ENCODE peak calls at places on chromosomes 4 and X, in five cellular contexts. W is PC-9; L is body of pancreas; E is CD8-positive, alpha-beta T cell; M is suprapubic skin. B is an unnamed sample. For H3K4me1, the result is how much of the 10 kb centered on the place peaks cover.

GRCh38 chrX:6384391-6384790 is 150.5 kb downstream of the VCX3A start:
- DNase-seq in E (no peak), M (no peak), W (no peak), L (no peak), B (peak)

GRCh38 chrX:107826286-107827136 is 845 bp downstream of the MID2 start:
- DNase-seq in M (no peak), W (peak), E (peak), L (peak), B (peak)

GRCh38 chr4:8648296-8648695 is 55.7 kb downstream of the CPZ start:
- DNase-seq in M (no peak), L (no peak), W (no peak), E (no peak), B (no peak)

GRCh38 chrX:38060331-38060878 is 54.1 kb downstream of the SYTL5 start:
- DNase-seq in L (no peak), E (no peak), M (no peak), W (no peak), B (no peak)

GRCh38 chr4:8227201-8227770 is 28.2 kb downstream of the SH3TC1 start:
- DNase-seq in L (no peak), W (no peak), M (no peak), E (no peak), B (no peak)

GRCh38 chr4:82638479-82638878 is 76.7 kb upstream of the TMEM150C start:
- DNase-seq in E (no peak), M (no peak), W (no peak), L (no peak), B (no peak)

GRCh38 chr4:101102114-101102752 is 245.1 kb downstream of the PPP3CA start:
- DNase-seq in E (no peak), W (no peak), M (no peak), L (peak), B (peak)

GRCh38 chrX:68652327-68652930 is 5.0 kb downstream of the STARD8 start:
- DNase-seq in W (no peak), E (no peak), L (no peak), M (no peak), B (no peak)

GRCh38 chr4:11904117-11904535 is 475.4 kb upstream of the HS3ST1 start:
- DNase-seq in W (no peak), E (no peak), L (peak), M (no peak), B (peak)

GRCh38 chrX:129771266-129771995 is 8.3 kb upstream of the SASH3 start:
- DNase-seq in L (no peak), E (no peak), W (no peak), M (no peak), B (no peak)

GRCh38 chr4:30718021-30718888 is 1.9 kb upstream of the PCDH7 start:
- DNase-seq in L (peak), W (peak), M (no peak), E (no peak), B (no peak)

GRCh38 chr4:145954924-145955339 is 16.3 kb upstream of the ZNF827 start:
- DNase-seq in E (no peak), W (peak), L (peak), M (no peak), B (no peak)

GRCh38 chr4:105895324-105895608 is at the start of gene NPNT:
- DNase-seq in W (no peak), E (no peak), M (no peak), L (peak), B (no peak)

GRCh38 chr4:156169011-156169410 is 215.3 kb upstream of the CTSO start:
- DNase-seq in M (no peak), L (no peak), W (peak), E (no peak), B (no peak)

GRCh38 chrX:120468825-120469525 is at the start of gene LAMP2:
- DNase-seq in M (peak), W (peak), E (peak), L (peak), B (peak)

GRCh38 chr4:165700855-165701254 is 172.2 kb upstream of the TLL1 start:
- DNase-seq in W (no peak), M (no peak), E (no peak), L (peak), B (no peak)

GRCh38 chr4:169098054-169098896 is 88.2 kb upstream of the CBR4 start:
- DNase-seq in M (no peak), L (no peak), W (no peak), E (no peak), B (no peak)

GRCh38 chr4:51836531-51836930 is 6.4 kb upstream of the DCUN1D4 start:
- DNase-seq in L (no peak), M (no peak), E (no peak), W (no peak), B (no peak)

GRCh38 chrX:134520860-134521390 is 61.0 kb downstream of the HPRT1 start:
- DNase-seq in E (no peak), W (peak), L (peak), M (no peak), B (no peak)

GRCh38 chrX:39982927-39983326 is 114.8 kb downstream of the BCOR start:
- DNase-seq in L (peak), M (no peak), W (no peak), E (no peak), B (no peak)

GRCh38 chr4:130359537-130359936 is 1263.6 kb downstream of the C4orf33 start:
- DNase-seq in W (no peak), L (no peak), E (no peak), M (no peak), B (no peak)

GRCh38 chr4:143558823-143559756 is 45.6 kb downstream of the SMARCA5 start:
- DNase-seq in E (peak), L (peak), M (peak), W (peak), B (peak)
- TF ChIP-seq CTCF in E (peak), L (peak), M (no peak), W (peak), B (peak)

GRCh38 chr4:10109995-10110670 is 6.5 kb downstream of the WDR1 start:
- DNase-seq in E (no peak), M (no peak), W (no peak), L (no peak), B (no peak)

GRCh38 chr4:10108391-10108790 is 8.2 kb downstream of the WDR1 start:
- DNase-seq in L (no peak), W (no peak), M (no peak), E (no peak), B (no peak)

GRCh38 chr4:10107111-10108091 is 9.2 kb downstream of the WDR1 start:
- DNase-seq in W (no peak), E (no peak), M (peak), L (no peak), B (no peak)

GRCh38 chr4:10111067-10111801 is 5.4 kb downstream of the WDR1 start:
- DNase-seq in W (no peak), L (no peak), E (no peak), M (no peak), B (no peak)

DNA sequence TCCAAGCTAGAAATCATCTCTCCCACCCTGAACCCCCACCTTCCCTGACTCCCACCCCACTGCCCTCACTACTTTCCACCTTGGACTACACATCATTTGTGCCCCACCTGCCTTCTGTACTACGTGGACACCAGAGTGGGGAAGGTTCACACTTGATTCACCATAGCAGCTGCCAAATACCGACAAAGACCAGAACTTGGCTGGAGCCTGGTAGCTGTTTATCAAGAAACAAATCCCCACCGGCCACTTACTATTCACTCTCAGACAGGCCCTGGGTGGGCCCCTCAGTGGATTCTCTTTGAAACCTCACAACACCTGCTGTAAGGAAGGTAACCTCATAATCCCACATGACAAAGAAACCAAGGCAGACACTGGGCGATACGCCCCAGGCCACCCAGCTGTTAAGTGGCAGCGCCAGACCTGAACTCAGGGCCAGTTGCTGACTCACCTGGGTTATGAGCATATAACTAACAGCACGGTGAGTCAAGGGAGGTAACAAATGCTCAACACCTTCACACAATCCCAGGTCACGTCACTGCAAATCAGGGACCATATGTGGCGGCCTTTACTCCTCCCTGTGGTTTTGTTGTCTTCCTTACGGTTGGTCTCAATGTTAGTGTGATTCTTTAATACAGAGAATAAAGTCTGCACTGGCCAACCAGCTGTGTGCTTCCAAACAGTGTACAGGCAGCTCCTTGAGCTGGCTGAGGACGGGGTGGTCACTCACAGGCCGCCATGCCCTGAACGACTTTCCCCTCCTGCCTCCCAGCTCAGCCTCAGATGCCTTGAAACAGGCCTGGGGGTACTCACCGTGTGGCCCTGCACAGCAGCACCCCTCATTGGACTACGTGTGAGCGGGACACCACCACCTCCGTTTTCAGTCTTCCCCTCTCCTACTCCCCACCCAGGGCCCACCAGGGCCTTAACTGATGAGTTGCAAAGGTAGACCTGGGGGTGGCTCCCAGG is 7.5 kb downstream of the WDR1 start:
- DNase-seq in W (no peak), M (no peak), L (no peak), E (no peak), B (no peak)
- H3K4me1 ChIP-seq in W (under half), M (half or more), L (under half), E (half or more), B (under half)

GRCh38 chr4:150257338-150257737 is 179.1 kb downstream of the DCLK2 start:
- DNase-seq in L (no peak), E (no peak), M (no peak), W (no peak), B (no peak)
- H3K4me3 ChIP-seq in L (no peak), E (no peak), M (no peak), W (no peak), B (no peak)

DNA sequence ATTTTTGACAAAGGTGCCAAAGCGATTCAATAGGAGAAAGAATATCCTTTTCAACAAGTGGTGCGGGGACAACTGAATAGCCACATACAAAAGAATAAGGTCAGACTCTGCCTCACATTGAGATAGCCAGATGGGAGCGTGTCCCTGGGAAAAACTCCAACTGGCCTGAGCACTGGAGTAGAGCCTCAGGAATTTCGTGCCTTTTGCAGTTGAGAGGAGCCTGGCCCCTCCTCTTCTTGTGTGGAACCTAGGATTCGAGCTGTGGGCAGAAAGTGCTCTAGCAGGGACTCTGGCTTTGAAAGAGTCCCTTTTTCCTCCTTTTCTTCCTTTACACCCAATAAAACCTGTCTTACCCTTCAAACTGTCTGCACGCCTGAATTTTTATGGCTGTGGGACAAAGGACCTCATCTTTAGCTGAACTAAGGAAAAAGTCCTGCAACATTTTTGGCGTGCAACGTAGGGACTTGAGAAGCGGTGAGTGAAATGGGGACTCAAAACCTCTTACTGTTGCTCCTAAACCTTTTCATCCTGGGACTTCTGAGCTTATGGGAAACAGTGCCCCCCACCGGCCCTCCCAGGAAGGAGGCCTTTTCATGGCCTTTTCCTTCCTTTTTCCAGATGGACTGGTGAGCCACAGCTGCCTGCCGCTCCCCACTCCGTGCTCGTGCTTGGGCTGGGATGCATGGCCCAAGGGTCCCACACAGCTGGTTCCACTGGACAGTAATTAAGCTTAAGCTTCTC is 68.6 kb downstream of the BMP15 start:
- DNase-seq in L (no peak), M (no peak), W (no peak), E (no peak), B (no peak)
- TF ChIP-seq CTCF in L (no peak), M (no peak), W (no peak), E (no peak), B (no peak)

GRCh38 chr4:81546777-81547176 is 75.1 kb upstream of the RASGEF1B start:
- DNase-seq in E (no peak), W (no peak), L (no peak), M (no peak), B (no peak)

GRCh38 chr4:81538712-81539432 is 67.2 kb upstream of the RASGEF1B start:
- DNase-seq in M (no peak), W (no peak), E (no peak), L (no peak), B (no peak)

GRCh38 chr4:81541546-81541945 is 69.8 kb upstream of the RASGEF1B start:
- DNase-seq in W (no peak), E (no peak), M (no peak), L (no peak), B (no peak)
- H3K4me1 ChIP-seq in W (under half), E (under half), M (under half), L (under half), B (under half)

DNA sequence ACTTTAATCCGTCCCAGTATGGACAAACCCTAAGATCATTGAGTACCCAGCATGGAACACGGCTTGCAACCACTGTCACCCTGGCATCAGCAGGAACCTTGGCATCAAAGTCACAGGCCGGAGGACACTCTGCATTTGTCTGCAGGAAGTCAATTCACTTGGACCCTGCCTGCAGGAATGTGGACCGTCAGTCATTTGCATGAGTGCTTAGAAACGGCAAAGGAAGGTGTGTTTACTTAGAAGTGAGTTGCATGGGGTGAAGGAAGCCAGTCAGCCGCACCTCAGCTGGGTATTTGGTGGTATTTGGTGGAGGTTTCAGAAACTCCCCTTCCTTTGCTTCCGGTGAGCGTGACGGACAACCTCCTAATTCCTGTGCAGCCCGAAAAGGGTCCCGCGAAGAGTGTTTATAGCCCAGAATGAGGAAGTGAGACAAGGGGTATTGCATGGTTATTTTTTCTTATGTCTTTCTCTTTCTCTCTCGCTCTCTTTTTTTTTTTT is 15.5 kb downstream of the P2RY8 start:
- DNase-seq in E (peak), W (no peak), M (peak), L (no peak), B (no peak)
- H3K4me3 ChIP-seq in E (no peak), W (no peak), M (no peak), L (no peak), B (no peak)

GRCh38 chrX:94830717-94831116 is 1156.7 kb downstream of the FAM133A start:
- DNase-seq in M (no peak), W (no peak), L (no peak), E (no peak), B (no peak)

GRCh38 chrX:94834226-94834625 is 1160.2 kb downstream of the FAM133A start:
- DNase-seq in M (no peak), E (no peak), W (no peak), L (no peak), B (no peak)

GRCh38 chrX:94831364-94831763 is 1157.4 kb downstream of the FAM133A start:
- DNase-seq in E (no peak), L (no peak), M (no peak), W (no peak), B (no peak)
- TF ChIP-seq CTCF in E (no peak), L (peak), M (no peak), W (peak), B (peak)

DNA sequence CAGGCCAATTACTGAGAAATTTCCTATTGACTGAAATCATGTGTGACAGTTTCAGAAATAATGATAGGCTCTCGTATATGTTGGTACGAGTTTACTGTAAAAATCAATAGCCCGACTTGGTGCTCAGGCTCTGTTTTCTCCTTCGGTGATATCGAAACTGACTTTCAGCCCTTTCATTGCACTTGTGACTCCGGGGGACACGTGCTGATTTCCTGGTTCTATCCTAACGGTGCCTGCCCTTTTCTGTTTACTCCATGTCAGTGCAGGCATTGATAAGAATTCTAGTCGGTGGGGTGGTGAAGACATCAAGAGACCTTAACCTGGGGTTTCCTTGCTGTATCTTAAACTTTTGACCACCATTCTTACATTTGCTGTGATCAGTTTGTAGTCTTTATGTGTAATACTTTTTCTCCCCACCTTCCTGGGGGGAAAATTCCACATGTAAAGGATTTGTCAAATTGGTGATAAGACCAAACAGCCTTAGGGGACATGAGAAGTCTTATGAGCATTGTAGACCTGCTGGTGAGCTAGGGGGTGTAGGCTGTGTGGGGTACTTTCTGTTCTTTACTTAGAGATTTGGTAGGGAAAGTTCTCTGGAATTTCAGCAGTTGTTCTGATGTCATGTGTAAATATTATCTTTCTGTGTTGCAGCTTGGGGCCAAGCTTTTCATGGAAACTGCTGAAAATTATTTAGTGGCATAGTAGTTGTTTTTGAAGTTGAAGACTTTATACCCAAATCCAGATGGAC is 52.7 kb downstream of the TMEM131L start:
- DNase-seq in W (no peak), M (no peak), E (no peak), L (peak), B (no peak)
- H3K4me1 ChIP-seq in W (under half), M (under half), E (half or more), L (half or more), B (under half)

GRCh38 chr4:113146876-113147358 is 97.5 kb downstream of the ANK2 start:
- DNase-seq in L (peak), E (no peak), M (no peak), W (no peak), B (peak)

GRCh38 chr4:113145147-113145518 is 95.7 kb downstream of the ANK2 start:
- DNase-seq in M (no peak), W (no peak), E (no peak), L (no peak), B (no peak)

GRCh38 chr4:113148925-113149324 is 99.5 kb downstream of the ANK2 start:
- DNase-seq in W (no peak), M (no peak), L (no peak), E (no peak), B (no peak)

GRCh38 chr4:113147498-113148231 is 98.2 kb downstream of the ANK2 start:
- DNase-seq in L (no peak), W (no peak), M (no peak), E (no peak), B (no peak)

DNA sequence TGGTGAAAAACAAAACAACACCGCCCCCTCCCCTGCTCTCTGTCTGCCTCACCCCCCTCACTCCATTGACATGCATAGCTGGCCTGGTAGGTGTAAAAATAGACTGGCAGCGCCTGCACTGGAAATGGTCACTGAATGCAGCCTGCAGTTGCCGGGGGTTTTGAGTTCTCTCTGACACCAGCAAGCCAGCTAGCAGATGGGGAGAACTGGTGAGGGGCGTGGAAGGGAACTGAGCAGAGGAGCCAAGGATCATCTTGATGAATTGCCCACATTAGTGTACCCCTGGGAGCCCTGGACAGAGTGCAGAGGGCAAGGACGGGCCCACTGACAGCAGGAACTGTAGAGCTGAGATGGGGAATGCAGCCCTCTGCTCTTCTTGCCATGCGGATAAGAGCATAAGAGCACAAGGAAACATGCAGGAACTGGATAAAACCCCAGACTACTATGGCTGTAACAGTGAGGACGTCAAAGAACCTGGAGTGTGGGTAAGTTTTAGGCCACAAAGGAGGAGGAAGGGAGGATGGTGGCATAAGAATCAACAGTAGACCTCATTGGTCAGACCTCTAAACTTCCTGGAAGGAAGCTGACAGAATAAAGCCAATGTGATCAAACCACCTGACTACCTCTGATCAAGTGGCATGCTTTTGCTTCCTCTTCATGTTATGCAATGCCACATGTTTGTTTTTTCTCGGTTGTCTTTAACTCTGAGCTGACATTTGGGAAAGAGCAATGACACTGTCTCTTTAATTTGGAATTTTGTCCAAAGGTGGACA is 96.3 kb downstream of the ANK2 start:
- DNase-seq in W (no peak), E (no peak), L (no peak), M (no peak), B (no peak)
- H3K4me3 ChIP-seq in W (no peak), E (no peak), L (no peak), M (no peak), B (no peak)

GRCh38 chr4:121938282-121939092 is 13.4 kb downstream of the TRPC3 start:
- DNase-seq in M (no peak), E (no peak), L (no peak), W (peak), B (no peak)

GRCh38 chr4:121946644-121947043 is 5.2 kb downstream of the TRPC3 start:
- DNase-seq in W (no peak), M (no peak), L (no peak), E (no peak), B (no peak)

GRCh38 chr4:121939690-121940089 is 12.2 kb downstream of the TRPC3 start:
- DNase-seq in M (no peak), W (no peak), L (no peak), E (no peak), B (no peak)

GRCh38 chr4:121943941-121944340 is 7.9 kb downstream of the TRPC3 start:
- DNase-seq in L (no peak), M (no peak), E (no peak), W (no peak), B (no peak)
- TF ChIP-seq CTCF in L (no peak), M (no peak), E (peak), W (peak), B (no peak)